ENCODE peak calls at places on chromosomes 2 and 18, in eight cellular contexts. R is AG10803, S is GF-D8, D is type B pancreatic cell, H is activated T-cell treated with anti-CD3 and anti-CD28 coated beads for 48 hours, P is SK-N-SH, B is NCI-H1930, A is fibroblast of pulmonary artery. L is an unnamed sample.

GRCh38 chr2:241309684-241310117 is 5.8 kb downstream of the HDLBP start:
- DNase-seq in R (peak), S (peak), D (no peak), H (peak), P (no peak), B (no peak), A (peak), L (peak)

GRCh38 chr18:43393174-43393573 is 115.9 kb upstream of the SYT4 start:
- DNase-seq in R (peak), S (no peak), D (no peak), H (no peak), P (peak), B (no peak), A (peak), L (peak)

GRCh38 chr2:84301717-84302116 is 157.4 kb downstream of the SUCLG1 start:
- DNase-seq in R (no peak), S (no peak), D (no peak), H (no peak), P (no peak), B (no peak), A (no peak), L (no peak)

GRCh38 chr2:65344689-65345088 is 87.7 kb downstream of the SPRED2 start:
- DNase-seq in R (no peak), S (no peak), D (no peak), H (no peak), P (no peak), B (no peak), A (no peak), L (no peak)

GRCh38 chr18:55783921-55784320 is 195.9 kb upstream of the TCF4 start:
- DNase-seq in R (no peak), S (no peak), D (no peak), H (no peak), P (no peak), B (no peak), A (no peak), L (no peak)

GRCh38 chr2:109421606-109422005 is 192.2 kb downstream of the SEPTIN10 start:
- DNase-seq in R (no peak), S (no peak), D (no peak), H (no peak), P (no peak), B (no peak), A (no peak), L (no peak)

GRCh38 chr2:102166189-102166845 is 20.5 kb upstream of the IL1RL2 start:
- DNase-seq in R (peak), S (no peak), D (no peak), H (no peak), P (no peak), B (no peak), A (no peak), L (peak)

GRCh38 chr18:78980279-78980771 is 707 bp downstream of the SALL3 start:
- DNase-seq in R (no peak), S (no peak), D (no peak), H (no peak), P (peak), B (no peak), A (no peak), L (peak)